ENCODE peak calls at places on chromosomes 7 and 10, in five cellular contexts. One of them, this sample, is unnamed.

GRCh38 chr10:48287417-48288391 is 13.2 kb upstream of the FRMPD2 start:
- DNase-seq in vagina: no peak
- DNase-seq in mesothelial cell of epicardium: no peak
- DNase-seq in activated CD8-positive, alpha-beta T cell treated with anti-CD3 and anti-CD28 coated beads for 36 hours: no peak
- DNase-seq in GM13976: no peak
- DNase-seq in this sample: no peak

GRCh38 chr7:51640851-51641250 is 324.2 kb upstream of the COBL start:
- DNase-seq in activated CD8-positive, alpha-beta T cell treated with anti-CD3 and anti-CD28 coated beads for 36 hours: no peak
- DNase-seq in mesothelial cell of epicardium: no peak
- DNase-seq in vagina: no peak
- DNase-seq in GM13976: no peak
- DNase-seq in this sample: no peak

GRCh38 chr7:84022686-84023308 is 171.8 kb downstream of the SEMA3A start:
- DNase-seq in vagina: no peak
- DNase-seq in mesothelial cell of epicardium: no peak
- DNase-seq in GM13976: no peak
- DNase-seq in activated CD8-positive, alpha-beta T cell treated with anti-CD3 and anti-CD28 coated beads for 36 hours: no peak
- DNase-seq in this sample: no peak

GRCh38 chr10:27457966-27458365 is 46.1 kb upstream of the RAB18 start:
- DNase-seq in activated CD8-positive, alpha-beta T cell treated with anti-CD3 and anti-CD28 coated beads for 36 hours: no peak
- DNase-seq in GM13976: no peak
- DNase-seq in mesothelial cell of epicardium: no peak
- DNase-seq in vagina: no peak
- DNase-seq in this sample: no peak

GRCh38 chr7:64686493-64687184 is 20.7 kb downstream of the ZNF107 start:
- DNase-seq in vagina: no peak
- DNase-seq in GM13976: no peak
- DNase-seq in mesothelial cell of epicardium: no peak
- DNase-seq in activated CD8-positive, alpha-beta T cell treated with anti-CD3 and anti-CD28 coated beads for 36 hours: peak; percentile 71
- DNase-seq in this sample: no peak

GRCh38 chr7:69192134-69192533 is 406.1 kb upstream of the AUTS2 start:
- DNase-seq in mesothelial cell of epicardium: no peak
- DNase-seq in activated CD8-positive, alpha-beta T cell treated with anti-CD3 and anti-CD28 coated beads for 36 hours: no peak
- DNase-seq in GM13976: no peak
- DNase-seq in vagina: no peak
- DNase-seq in this sample: no peak

GRCh38 chr10:52314822-52315552 is 906 bp downstream of the DKK1 start:
- DNase-seq in vagina: no peak
- DNase-seq in GM13976: no peak
- DNase-seq in activated CD8-positive, alpha-beta T cell treated with anti-CD3 and anti-CD28 coated beads for 36 hours: no peak
- DNase-seq in mesothelial cell of epicardium: no peak
- DNase-seq in this sample: no peak

GRCh38 chr7:114865564-114865963 is 56.3 kb upstream of the MDFIC start:
- DNase-seq in GM13976: peak; percentile 19
- DNase-seq in mesothelial cell of epicardium: no peak
- DNase-seq in vagina: no peak
- DNase-seq in activated CD8-positive, alpha-beta T cell treated with anti-CD3 and anti-CD28 coated beads for 36 hours: peak; percentile 71
- DNase-seq in this sample: peak; percentile 44

GRCh38 chr7:102410918-102411317 is 14.8 kb downstream of the PRKRIP1 start:
- DNase-seq in GM13976: no peak
- DNase-seq in mesothelial cell of epicardium: no peak
- DNase-seq in activated CD8-positive, alpha-beta T cell treated with anti-CD3 and anti-CD28 coated beads for 36 hours: no peak
- DNase-seq in vagina: no peak
- DNase-seq in this sample: no peak

GRCh38 chr7:141839256-141839655 is 2.0 kb downstream of the PRSS37 start:
- DNase-seq in vagina: no peak
- DNase-seq in GM13976: no peak
- DNase-seq in mesothelial cell of epicardium: no peak
- DNase-seq in activated CD8-positive, alpha-beta T cell treated with anti-CD3 and anti-CD28 coated beads for 36 hours: no peak
- DNase-seq in this sample: no peak

GRCh38 chr10:80289451-80290287 is at the start of gene MAT1A:
- DNase-seq in vagina: peak; percentile 95
- DNase-seq in mesothelial cell of epicardium: no peak
- DNase-seq in GM13976: no peak
- DNase-seq in activated CD8-positive, alpha-beta T cell treated with anti-CD3 and anti-CD28 coated beads for 36 hours: no peak
- DNase-seq in this sample: no peak

GRCh38 chr7:139430443-139430842 is 53.0 kb downstream of the KLRG2 start:
- DNase-seq in vagina: no peak
- DNase-seq in activated CD8-positive, alpha-beta T cell treated with anti-CD3 and anti-CD28 coated beads for 36 hours: no peak
- DNase-seq in mesothelial cell of epicardium: no peak
- DNase-seq in GM13976: no peak
- DNase-seq in this sample: no peak

GRCh38 chr7:15057272-15057671 is 154.7 kb upstream of the DGKB start:
- DNase-seq in vagina: no peak
- DNase-seq in activated CD8-positive, alpha-beta T cell treated with anti-CD3 and anti-CD28 coated beads for 36 hours: no peak
- DNase-seq in GM13976: no peak
- DNase-seq in mesothelial cell of epicardium: no peak
- DNase-seq in this sample: no peak

GRCh38 chr10:88623835-88624234 is 37.3 kb downstream of the LIPJ start:
- DNase-seq in vagina: no peak
- DNase-seq in GM13976: no peak
- DNase-seq in mesothelial cell of epicardium: no peak
- DNase-seq in activated CD8-positive, alpha-beta T cell treated with anti-CD3 and anti-CD28 coated beads for 36 hours: no peak
- DNase-seq in this sample: no peak

GRCh38 chr10:98268694-98269386 is 846 bp upstream of the LOXL4 start:
- DNase-seq in GM13976: peak; percentile 51
- DNase-seq in mesothelial cell of epicardium: no peak
- DNase-seq in vagina: no peak
- DNase-seq in activated CD8-positive, alpha-beta T cell treated with anti-CD3 and anti-CD28 coated beads for 36 hours: no peak
- DNase-seq in this sample: no peak

GRCh38 chr7:24914465-24914859 is 65.5 kb downstream of the OSBPL3 start:
- DNase-seq in vagina: no peak
- DNase-seq in mesothelial cell of epicardium: no peak
- DNase-seq in activated CD8-positive, alpha-beta T cell treated with anti-CD3 and anti-CD28 coated beads for 36 hours: no peak
- DNase-seq in GM13976: no peak
- DNase-seq in this sample: no peak

DNA sequence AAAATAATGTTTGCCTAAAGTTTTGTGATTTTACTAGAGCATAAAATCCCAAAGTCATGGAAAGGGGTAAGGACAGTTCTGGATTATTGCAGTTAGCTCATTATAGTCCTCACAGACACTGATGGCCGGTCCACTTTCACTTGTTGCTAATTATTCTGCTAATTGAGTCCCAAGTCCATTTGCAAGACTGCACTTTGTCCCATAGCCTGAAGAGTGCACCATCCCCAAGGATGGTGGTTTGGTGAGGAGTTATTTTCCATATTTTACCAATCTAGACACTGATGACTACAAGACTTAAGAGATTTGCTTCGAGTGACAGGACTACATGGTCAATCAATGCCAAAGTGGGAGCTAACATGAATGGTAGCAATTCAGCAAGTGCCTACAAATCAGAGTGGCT is 181.8 kb upstream of the CACNA2D1 start:
- DNase-seq in mesothelial cell of epicardium: no peak
- DNase-seq in activated CD8-positive, alpha-beta T cell treated with anti-CD3 and anti-CD28 coated beads for 36 hours: no peak
- DNase-seq in GM13976: no peak
- DNase-seq in vagina: no peak
- DNase-seq in this sample: no peak
- TF ChIP-seq CTCF in mesothelial cell of epicardium: no peak
- TF ChIP-seq CTCF in activated CD8-positive, alpha-beta T cell treated with anti-CD3 and anti-CD28 coated beads for 36 hours: no peak
- TF ChIP-seq CTCF in GM13976: no peak
- TF ChIP-seq CTCF in vagina: no peak
- TF ChIP-seq CTCF in this sample: no peak

GRCh38 chr10:18601321-18601720 is 50.1 kb downstream of the NSUN6 start:
- DNase-seq in activated CD8-positive, alpha-beta T cell treated with anti-CD3 and anti-CD28 coated beads for 36 hours: no peak
- DNase-seq in mesothelial cell of epicardium: no peak
- DNase-seq in vagina: no peak
- DNase-seq in GM13976: no peak
- DNase-seq in this sample: no peak
- TF ChIP-seq CTCF in activated CD8-positive, alpha-beta T cell treated with anti-CD3 and anti-CD28 coated beads for 36 hours: no peak
- TF ChIP-seq CTCF in mesothelial cell of epicardium: no peak
- TF ChIP-seq CTCF in vagina: no peak
- TF ChIP-seq CTCF in GM13976: no peak
- TF ChIP-seq CTCF in this sample: no peak

GRCh38 chr10:53453196-53453595 is 680.6 kb upstream of the MBL2 start:
- DNase-seq in GM13976: no peak
- DNase-seq in activated CD8-positive, alpha-beta T cell treated with anti-CD3 and anti-CD28 coated beads for 36 hours: no peak
- DNase-seq in mesothelial cell of epicardium: no peak
- DNase-seq in vagina: no peak
- DNase-seq in this sample: no peak
- TF ChIP-seq CTCF in GM13976: no peak
- TF ChIP-seq CTCF in activated CD8-positive, alpha-beta T cell treated with anti-CD3 and anti-CD28 coated beads for 36 hours: no peak
- TF ChIP-seq CTCF in mesothelial cell of epicardium: no peak
- TF ChIP-seq CTCF in vagina: no peak
- TF ChIP-seq CTCF in this sample: no peak

GRCh38 chr10:95334793-95335120 is 44.0 kb upstream of the PDLIM1 start:
- DNase-seq in activated CD8-positive, alpha-beta T cell treated with anti-CD3 and anti-CD28 coated beads for 36 hours: no peak
- DNase-seq in GM13976: no peak
- DNase-seq in mesothelial cell of epicardium: no peak
- DNase-seq in vagina: no peak
- DNase-seq in this sample: no peak

GRCh38 chr10:95336702-95337101 is 45.9 kb upstream of the PDLIM1 start:
- DNase-seq in vagina: no peak
- DNase-seq in GM13976: no peak
- DNase-seq in mesothelial cell of epicardium: no peak
- DNase-seq in activated CD8-positive, alpha-beta T cell treated with anti-CD3 and anti-CD28 coated beads for 36 hours: no peak
- DNase-seq in this sample: no peak

GRCh38 chr10:95337354-95337753 is 46.6 kb upstream of the PDLIM1 start:
- DNase-seq in mesothelial cell of epicardium: no peak
- DNase-seq in activated CD8-positive, alpha-beta T cell treated with anti-CD3 and anti-CD28 coated beads for 36 hours: no peak
- DNase-seq in GM13976: no peak
- DNase-seq in vagina: no peak
- DNase-seq in this sample: no peak

GRCh38 chr10:95337761-95338160 is 47.0 kb upstream of the PDLIM1 start:
- DNase-seq in mesothelial cell of epicardium: no peak
- DNase-seq in activated CD8-positive, alpha-beta T cell treated with anti-CD3 and anti-CD28 coated beads for 36 hours: no peak
- DNase-seq in GM13976: no peak
- DNase-seq in vagina: no peak
- DNase-seq in this sample: no peak

GRCh38 chr10:95335933-95336699 is 45.3 kb upstream of the PDLIM1 start:
- DNase-seq in vagina: no peak
- DNase-seq in mesothelial cell of epicardium: no peak
- DNase-seq in GM13976: no peak
- DNase-seq in activated CD8-positive, alpha-beta T cell treated with anti-CD3 and anti-CD28 coated beads for 36 hours: no peak
- DNase-seq in this sample: no peak
- TF ChIP-seq CTCF in vagina: no peak
- TF ChIP-seq CTCF in mesothelial cell of epicardium: no peak
- TF ChIP-seq CTCF in GM13976: no peak
- TF ChIP-seq CTCF in activated CD8-positive, alpha-beta T cell treated with anti-CD3 and anti-CD28 coated beads for 36 hours: no peak
- TF ChIP-seq CTCF in this sample: no peak

DNA sequence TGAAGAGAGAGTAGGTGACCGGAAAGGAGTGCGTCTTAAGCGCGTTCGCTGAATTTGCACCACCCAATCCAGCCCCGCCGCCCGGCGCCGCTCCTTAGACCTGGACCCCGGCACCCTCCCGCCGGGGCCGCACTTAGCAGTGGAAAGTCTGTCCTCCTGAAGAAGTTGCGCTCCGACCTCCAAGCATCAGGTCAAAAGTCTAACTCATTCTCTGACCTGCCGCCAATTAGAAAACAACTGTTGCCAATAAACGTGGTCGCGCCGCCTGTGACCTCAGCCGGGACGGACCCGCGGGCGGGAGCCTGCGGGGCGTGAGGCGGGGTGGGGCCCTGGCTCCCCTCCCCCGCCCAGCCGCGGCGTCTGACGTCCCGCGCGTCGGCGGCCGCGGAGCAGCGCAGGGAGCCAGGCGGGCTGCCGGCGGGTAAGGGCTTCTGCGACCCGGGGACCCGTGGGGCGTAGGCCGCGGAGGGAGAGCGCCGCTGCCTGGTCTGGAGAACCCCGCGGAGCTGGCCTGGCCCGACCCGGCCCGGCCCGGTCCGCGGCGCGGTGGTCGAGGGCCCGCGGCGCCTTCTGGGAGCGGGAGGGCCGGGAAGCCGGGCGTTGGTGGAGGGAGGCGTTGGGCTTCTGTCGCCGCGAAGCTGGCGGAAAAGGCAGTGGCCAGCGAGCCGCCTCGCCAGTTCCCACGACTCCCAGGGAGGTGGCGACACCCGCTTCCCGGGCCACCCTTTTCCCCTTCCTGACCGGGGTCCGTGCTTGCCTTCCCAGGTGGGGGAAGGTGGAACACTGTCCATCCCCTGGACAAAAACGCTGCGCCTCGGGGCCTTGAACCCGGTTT is at the start of gene BCAP29:
- DNase-seq in GM13976: peak; percentile 89
- DNase-seq in vagina: no peak
- DNase-seq in mesothelial cell of epicardium: peak; percentile 48
- DNase-seq in activated CD8-positive, alpha-beta T cell treated with anti-CD3 and anti-CD28 coated beads for 36 hours: peak; percentile 73
- DNase-seq in this sample: peak; percentile 31
- TF ChIP-seq CTCF in GM13976: peak; percentile 7
- TF ChIP-seq CTCF in vagina: no peak
- TF ChIP-seq CTCF in mesothelial cell of epicardium: no peak
- TF ChIP-seq CTCF in activated CD8-positive, alpha-beta T cell treated with anti-CD3 and anti-CD28 coated beads for 36 hours: no peak
- TF ChIP-seq CTCF in this sample: no peak

GRCh38 chr7:11207565-11207964 is 233.9 kb downstream of the PHF14 start:
- DNase-seq in activated CD8-positive, alpha-beta T cell treated with anti-CD3 and anti-CD28 coated beads for 36 hours: no peak
- DNase-seq in vagina: no peak
- DNase-seq in mesothelial cell of epicardium: no peak
- DNase-seq in GM13976: no peak
- DNase-seq in this sample: no peak
- TF ChIP-seq CTCF in activated CD8-positive, alpha-beta T cell treated with anti-CD3 and anti-CD28 coated beads for 36 hours: no peak
- TF ChIP-seq CTCF in vagina: no peak
- TF ChIP-seq CTCF in mesothelial cell of epicardium: no peak
- TF ChIP-seq CTCF in GM13976: no peak
- TF ChIP-seq CTCF in this sample: no peak

GRCh38 chr10:110324201-110324804 is 19.6 kb upstream of the SMNDC1 start:
- DNase-seq in mesothelial cell of epicardium: no peak
- DNase-seq in vagina: no peak
- DNase-seq in GM13976: no peak
- DNase-seq in activated CD8-positive, alpha-beta T cell treated with anti-CD3 and anti-CD28 coated beads for 36 hours: no peak
- DNase-seq in this sample: no peak
- TF ChIP-seq CTCF in mesothelial cell of epicardium: no peak
- TF ChIP-seq CTCF in vagina: no peak
- TF ChIP-seq CTCF in GM13976: no peak
- TF ChIP-seq CTCF in activated CD8-positive, alpha-beta T cell treated with anti-CD3 and anti-CD28 coated beads for 36 hours: no peak
- TF ChIP-seq CTCF in this sample: no peak

GRCh38 chr10:112816033-112816430 is 134.0 kb upstream of the TCF7L2 start:
- DNase-seq in activated CD8-positive, alpha-beta T cell treated with anti-CD3 and anti-CD28 coated beads for 36 hours: no peak
- DNase-seq in vagina: no peak
- DNase-seq in mesothelial cell of epicardium: no peak
- DNase-seq in GM13976: no peak
- DNase-seq in this sample: no peak
- TF ChIP-seq CTCF in activated CD8-positive, alpha-beta T cell treated with anti-CD3 and anti-CD28 coated beads for 36 hours: no peak
- TF ChIP-seq CTCF in vagina: no peak
- TF ChIP-seq CTCF in mesothelial cell of epicardium: no peak
- TF ChIP-seq CTCF in GM13976: no peak
- TF ChIP-seq CTCF in this sample: no peak

GRCh38 chr10:131955591-131956340 is 26.0 kb downstream of the BNIP3 start:
- DNase-seq in vagina: no peak
- DNase-seq in mesothelial cell of epicardium: no peak
- DNase-seq in GM13976: no peak
- DNase-seq in activated CD8-positive, alpha-beta T cell treated with anti-CD3 and anti-CD28 coated beads for 36 hours: no peak
- DNase-seq in this sample: no peak

GRCh38 chr10:131948501-131948900 is 33.2 kb downstream of the BNIP3 start:
- DNase-seq in GM13976: no peak
- DNase-seq in activated CD8-positive, alpha-beta T cell treated with anti-CD3 and anti-CD28 coated beads for 36 hours: no peak
- DNase-seq in mesothelial cell of epicardium: no peak
- DNase-seq in vagina: no peak
- DNase-seq in this sample: no peak

GRCh38 chr10:131959841-131960240 is 21.9 kb downstream of the BNIP3 start:
- DNase-seq in mesothelial cell of epicardium: no peak
- DNase-seq in activated CD8-positive, alpha-beta T cell treated with anti-CD3 and anti-CD28 coated beads for 36 hours: no peak
- DNase-seq in GM13976: no peak
- DNase-seq in vagina: no peak
- DNase-seq in this sample: no peak

GRCh38 chr10:131949041-131949862 is 32.5 kb downstream of the BNIP3 start:
- DNase-seq in mesothelial cell of epicardium: no peak
- DNase-seq in GM13976: no peak
- DNase-seq in activated CD8-positive, alpha-beta T cell treated with anti-CD3 and anti-CD28 coated beads for 36 hours: no peak
- DNase-seq in vagina: no peak
- DNase-seq in this sample: no peak

GRCh38 chr10:131954356-131954965 is 27.3 kb downstream of the BNIP3 start:
- DNase-seq in GM13976: no peak
- DNase-seq in vagina: no peak
- DNase-seq in activated CD8-positive, alpha-beta T cell treated with anti-CD3 and anti-CD28 coated beads for 36 hours: no peak
- DNase-seq in mesothelial cell of epicardium: no peak
- DNase-seq in this sample: no peak
- TF ChIP-seq CTCF in GM13976: no peak
- TF ChIP-seq CTCF in vagina: no peak
- TF ChIP-seq CTCF in activated CD8-positive, alpha-beta T cell treated with anti-CD3 and anti-CD28 coated beads for 36 hours: no peak
- TF ChIP-seq CTCF in mesothelial cell of epicardium: no peak
- TF ChIP-seq CTCF in this sample: no peak

GRCh38 chr7:122887198-122887597 is 938 bp upstream of the CADPS2 start:
- DNase-seq in vagina: no peak
- DNase-seq in GM13976: peak; percentile 28
- DNase-seq in mesothelial cell of epicardium: peak; percentile 22
- DNase-seq in activated CD8-positive, alpha-beta T cell treated with anti-CD3 and anti-CD28 coated beads for 36 hours: peak; percentile 5
- DNase-seq in this sample: no peak
- TF ChIP-seq CTCF in vagina: no peak
- TF ChIP-seq CTCF in GM13976: peak; percentile 5
- TF ChIP-seq CTCF in mesothelial cell of epicardium: no peak
- TF ChIP-seq CTCF in activated CD8-positive, alpha-beta T cell treated with anti-CD3 and anti-CD28 coated beads for 36 hours: no peak
- TF ChIP-seq CTCF in this sample: no peak

This sample was measured in CD4-positive, alpha-beta T cell.